ENCODE peak calls at places on chromosomes 2 and 18, in nine cellular contexts. J is transverse colon, H is sigmoid colon, A is suprapubic skin, T is esophagus squamous epithelium, R is IMR-90, Z is Peyer's patch, D is K562, U is ovary. L is an unnamed sample. For H3K4me1, the result is how much of the 10 kb centered on the place peaks cover.

GRCh38 chr2:172447811-172448493 is 20.6 kb downstream of the ITGA6 start:
- DNase-seq in J (no peak), H (no peak), A (no peak), T (no peak), R (no peak), Z (no peak), D (no peak), U (no peak), L (no peak)

GRCh38 chr18:47628898-47629297 is 301.6 kb downstream of the SMAD2 start:
- DNase-seq in J (no peak), H (no peak), A (no peak), T (no peak), R (no peak), Z (no peak), D (no peak), U (no peak), L (no peak)

GRCh38 chr2:31134450-31134849 is 3.8 kb downstream of the GALNT14 start:
- DNase-seq in J (no peak), H (no peak), A (no peak), T (no peak), R (no peak), Z (no peak), D (no peak), U (no peak), L (no peak)

GRCh38 chr2:16652296-16653082 is 13.1 kb downstream of the CYRIA start:
- DNase-seq in J (no peak), H (peak), A (no peak), T (no peak), R (peak), Z (no peak), D (no peak), U (peak), L (no peak)

GRCh38 chr2:191243154-191243553 is 2.0 kb upstream of the MYO1B start:
- DNase-seq in J (no peak), H (no peak), A (no peak), T (no peak), R (no peak), Z (no peak), D (no peak), U (no peak), L (no peak)

GRCh38 chr2:16623046-16623445 is 42.6 kb downstream of the CYRIA start:
- DNase-seq in J (no peak), H (no peak), A (no peak), T (no peak), R (peak), Z (no peak), D (no peak), U (no peak), L (no peak)

GRCh38 chr2:59339121-59339836 is 1098.2 kb upstream of the FANCL start:
- DNase-seq in J (no peak), H (no peak), A (no peak), T (no peak), R (no peak), Z (no peak), D (no peak), U (no peak), L (no peak)

GRCh38 chr2:230068658-230069080 is at the start of gene SLC16A14:
- DNase-seq in J (peak), H (no peak), A (no peak), T (no peak), R (peak), Z (peak), D (no peak), U (no peak), L (no peak)

GRCh38 chr18:50832754-50833153 is 12.9 kb upstream of the MRO start:
- DNase-seq in J (no peak), H (no peak), A (no peak), T (no peak), R (no peak), Z (no peak), D (no peak), U (no peak), L (no peak)

GRCh38 chr2:240401308-240401707 is 34.2 kb upstream of the GPC1 start:
- DNase-seq in J (no peak), H (peak), A (no peak), T (no peak), R (no peak), Z (no peak), D (no peak), U (no peak), L (peak)

GRCh38 chr2:240951045-240951594 is 45.0 kb downstream of the CROCC2 start:
- DNase-seq in J (no peak), H (no peak), A (no peak), T (no peak), R (no peak), Z (no peak), D (no peak), U (no peak), L (no peak)

GRCh38 chr2:150520887-150521664 is 33.6 kb upstream of the RND3 start:
- DNase-seq in J (no peak), H (no peak), A (no peak), T (no peak), R (peak), Z (no peak), D (no peak), U (no peak), L (no peak)

GRCh38 chr2:158637357-158637756 is 157.8 kb upstream of the DAPL1 start:
- DNase-seq in J (no peak), H (no peak), A (no peak), T (no peak), R (no peak), Z (no peak), D (no peak), U (no peak), L (no peak)

DNA sequence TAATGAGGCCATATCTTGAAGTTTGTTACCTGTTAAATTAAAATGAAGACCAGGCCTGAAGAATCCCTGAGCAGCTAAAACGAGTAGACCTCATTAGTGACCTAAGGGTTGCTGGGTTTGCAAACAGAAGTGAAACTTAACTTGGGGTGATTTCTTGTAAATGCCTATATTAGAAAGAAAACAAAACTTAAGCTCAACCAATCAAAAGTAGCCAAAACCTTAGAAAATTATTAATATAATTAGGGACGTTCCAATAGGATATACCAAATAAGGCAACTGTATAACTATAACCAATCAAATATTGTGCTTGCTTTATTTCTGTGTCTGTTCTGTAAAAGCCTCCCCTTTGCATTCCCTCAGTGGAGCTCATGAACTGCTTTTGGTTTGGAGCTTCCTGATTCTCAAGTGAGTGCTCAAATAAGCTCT is 137.9 kb upstream of the VRK2 start:
- DNase-seq in J (no peak), H (no peak), A (no peak), T (no peak), R (no peak), Z (no peak), D (no peak), U (no peak), L (no peak)
- H3K4me1 ChIP-seq in J (under half), H (under half), A (under half), T (under half), R (under half), Z (under half), D (under half), U (under half), L (under half)

DNA sequence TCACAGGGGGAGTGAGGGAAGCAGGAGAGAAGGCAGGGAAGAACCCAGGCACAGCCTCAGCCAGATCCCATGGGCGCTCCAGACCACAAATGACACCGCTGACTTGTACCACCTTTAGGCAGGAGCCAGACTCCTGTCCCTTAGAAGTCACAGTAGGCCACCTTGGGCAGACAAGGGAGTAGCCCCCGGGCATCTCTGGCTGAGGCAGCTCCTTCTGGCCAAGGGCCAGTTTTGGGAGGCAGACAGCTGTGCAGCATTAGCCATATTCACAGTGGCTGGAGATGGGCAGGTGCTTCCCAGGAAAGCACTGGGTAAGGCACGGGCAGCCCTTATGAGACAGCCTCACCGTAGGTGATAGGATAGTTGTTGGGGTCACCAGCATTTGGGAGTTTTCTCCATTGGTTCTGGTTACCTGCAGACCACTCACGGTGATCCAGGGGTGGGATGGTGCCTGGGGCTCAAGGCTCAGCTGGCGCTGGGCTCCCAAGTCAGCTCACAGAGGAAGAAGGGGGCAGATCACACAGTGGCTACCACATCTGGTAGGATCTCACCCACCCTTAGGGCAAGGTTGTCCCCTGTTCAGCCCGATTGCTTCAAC is 2.1 kb downstream of the ASTL start:
- DNase-seq in J (no peak), H (no peak), A (no peak), T (no peak), R (no peak), Z (no peak), D (no peak), U (no peak), L (no peak)
- TF ChIP-seq POLR2A in J (no peak), H (no peak), A (no peak), T (no peak), R (no peak), Z (no peak), D (no peak), U (no peak), L (no peak)

GRCh38 chr2:171260471-171261424 is 100.1 kb upstream of the TLK1 start:
- DNase-seq in J (no peak), H (no peak), A (no peak), T (no peak), R (no peak), Z (no peak), D (no peak), U (no peak), L (no peak)
- H3K27ac ChIP-seq in J (no peak), H (no peak), A (no peak), T (no peak), R (no peak), Z (no peak), D (no peak), U (no peak), L (no peak)

GRCh38 chr2:216071452-216071851 is 10.2 kb downstream of the PECR start:
- DNase-seq in J (no peak), H (no peak), A (no peak), T (no peak), R (no peak), Z (no peak), D (no peak), U (no peak), L (no peak)
- H3K4me1 ChIP-seq in J (under half), H (under half), A (under half), T (under half), R (under half), Z (under half), D (under half), U (under half), L (under half)

GRCh38 chr18:10055125-10055750 is 141.4 kb downstream of the VAPA start:
- DNase-seq in J (no peak), H (no peak), A (no peak), T (no peak), R (no peak), Z (no peak), D (no peak), U (no peak), L (no peak)
- TF ChIP-seq POLR2A in J (no peak), H (no peak), A (no peak), T (no peak), R (no peak), Z (no peak), D (no peak), U (no peak), L (no peak)

GRCh38 chr2:65076345-65076710 is 20.1 kb downstream of the CEP68 start:
- DNase-seq in J (no peak), H (no peak), A (no peak), T (no peak), R (peak), Z (no peak), D (no peak), U (no peak), L (no peak)

GRCh38 chr2:65085148-65085547 is 28.9 kb downstream of the CEP68 start:
- DNase-seq in J (no peak), H (no peak), A (no peak), T (no peak), R (no peak), Z (no peak), D (no peak), U (no peak), L (no peak)

GRCh38 chr2:65077898-65078297 is 21.7 kb downstream of the CEP68 start:
- DNase-seq in J (no peak), H (no peak), A (no peak), T (no peak), R (no peak), Z (no peak), D (no peak), U (no peak), L (no peak)

GRCh38 chr2:65079017-65079416 is 22.8 kb downstream of the CEP68 start:
- DNase-seq in J (no peak), H (no peak), A (no peak), T (no peak), R (no peak), Z (no peak), D (no peak), U (no peak), L (no peak)

GRCh38 chr2:65081232-65081685 is 25.0 kb downstream of the CEP68 start:
- DNase-seq in J (no peak), H (no peak), A (no peak), T (no peak), R (no peak), Z (no peak), D (peak), U (no peak), L (peak)
- H3K27ac ChIP-seq in J (no peak), H (peak), A (no peak), T (no peak), R (no peak), Z (no peak), D (peak), U (no peak), L (peak)

DNA sequence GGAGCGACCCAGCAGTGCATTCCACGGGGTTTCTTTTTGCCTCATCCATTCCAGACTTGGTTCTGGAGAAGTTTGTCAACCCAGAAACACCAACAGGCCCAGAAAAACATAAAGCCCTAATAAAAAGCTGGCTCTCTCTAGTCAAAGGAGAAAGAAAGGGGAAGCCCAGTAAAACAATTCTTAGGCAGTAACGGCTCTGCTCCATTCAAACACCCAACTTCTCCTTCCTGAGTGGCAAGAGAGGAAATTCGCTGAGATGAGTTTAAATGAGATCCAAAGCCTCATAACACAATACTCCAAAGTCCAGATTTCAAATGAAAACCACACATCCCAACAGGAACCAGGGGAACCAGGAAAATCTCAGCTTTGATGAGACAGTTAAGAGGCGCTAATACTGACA is 179.9 kb downstream of the RPIA start:
- DNase-seq in J (no peak), H (no peak), A (no peak), T (no peak), R (no peak), Z (no peak), D (no peak), U (no peak), L (no peak)
- H3K4me1 ChIP-seq in J (under half), H (under half), A (under half), T (under half), R (under half), Z (under half), D (under half), U (under half), L (under half)

DNA sequence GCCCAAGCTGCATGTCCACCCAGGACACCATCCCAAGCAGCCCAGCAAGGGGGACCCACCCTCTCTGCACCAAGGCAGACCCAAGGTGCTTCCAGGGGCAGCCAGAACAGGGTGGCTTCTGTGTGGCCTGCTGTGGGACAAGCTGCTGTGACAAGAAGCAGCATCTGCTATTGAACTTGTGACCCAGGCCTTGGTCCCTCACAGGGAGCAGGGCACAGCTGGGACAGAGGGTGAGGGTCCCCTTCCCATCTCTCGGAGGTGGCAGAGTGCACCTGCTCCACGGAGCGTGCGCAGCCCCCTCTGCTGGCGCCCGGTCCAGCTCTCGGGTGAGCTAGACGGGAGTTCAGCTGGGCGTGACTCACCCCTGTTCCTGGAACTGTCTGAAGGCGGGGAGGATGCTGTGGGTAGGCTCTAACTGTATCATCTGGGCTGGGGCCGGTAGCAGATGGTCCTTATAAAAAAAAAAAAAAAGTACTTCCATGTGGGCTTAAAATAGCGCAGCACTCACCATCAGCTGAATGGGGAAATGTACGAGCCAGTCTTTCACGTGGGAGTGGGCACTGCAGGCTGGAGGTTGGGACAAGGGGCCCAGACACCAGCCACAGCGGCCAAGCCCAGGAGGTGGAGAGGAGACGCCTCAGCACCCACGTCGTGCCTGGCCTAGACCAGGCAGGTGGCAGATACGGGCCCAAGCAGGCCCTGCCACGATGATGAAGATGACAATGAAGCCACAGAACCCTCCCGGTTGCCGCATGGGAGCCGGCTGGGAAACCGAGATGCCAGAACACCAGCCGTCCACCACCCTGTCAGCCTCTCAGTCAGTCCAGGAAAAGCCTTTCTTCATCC is 136.8 kb upstream of the ID2 start:
- DNase-seq in J (peak), H (peak), A (peak), T (peak), R (peak), Z (peak), D (peak), U (peak), L (peak)
- TF ChIP-seq POLR2A in J (no peak), H (no peak), A (no peak), T (no peak), R (no peak), Z (no peak), D (no peak), U (no peak), L (no peak)